ENCODE peak calls at places on chromosome 2, in five cellular contexts. One of them, this sample, is unnamed. For H3K9me3 and H3K27me3, the result is how much of the 10 kb centered on the place peaks cover.

GRCh38 chr2:196337618-196337953 is 166.2 kb upstream of the STK17B start:
- DNase-seq in body of pancreas: no peak
- DNase-seq in fibroblast of lung: no peak
- DNase-seq in lower lobe of right lung: no peak
- DNase-seq in esophagus muscularis mucosa: peak
- DNase-seq in this sample: no peak

GRCh38 chr2:224252601-224253000 is 149.3 kb downstream of the FAM124B start:
- DNase-seq in body of pancreas: no peak
- DNase-seq in fibroblast of lung: peak
- DNase-seq in lower lobe of right lung: no peak
- DNase-seq in esophagus muscularis mucosa: no peak
- DNase-seq in this sample: peak

GRCh38 chr2:160096414-160096813 is 34.0 kb upstream of the PLA2R1 start:
- DNase-seq in body of pancreas: no peak
- DNase-seq in fibroblast of lung: no peak
- DNase-seq in lower lobe of right lung: no peak
- DNase-seq in esophagus muscularis mucosa: no peak
- DNase-seq in this sample: no peak

GRCh38 chr2:97714084-97714949 is 941 bp downstream of the ZAP70 start:
- DNase-seq in body of pancreas: no peak
- DNase-seq in fibroblast of lung: no peak
- DNase-seq in lower lobe of right lung: no peak
- DNase-seq in esophagus muscularis mucosa: no peak
- DNase-seq in this sample: no peak

GRCh38 chr2:63861220-63861822 is 19.6 kb downstream of the UGP2 start:
- DNase-seq in body of pancreas: peak
- DNase-seq in fibroblast of lung: peak
- DNase-seq in lower lobe of right lung: no peak
- DNase-seq in esophagus muscularis mucosa: no peak
- DNase-seq in this sample: peak

GRCh38 chr2:154263206-154263605 is 391.5 kb downstream of the GALNT13 start:
- DNase-seq in body of pancreas: no peak
- DNase-seq in fibroblast of lung: no peak
- DNase-seq in lower lobe of right lung: no peak
- DNase-seq in esophagus muscularis mucosa: no peak
- DNase-seq in this sample: no peak

GRCh38 chr2:47254464-47254863 is 99.4 kb upstream of the STPG4 start:
- DNase-seq in body of pancreas: no peak
- DNase-seq in fibroblast of lung: no peak
- DNase-seq in lower lobe of right lung: no peak
- DNase-seq in esophagus muscularis mucosa: no peak
- DNase-seq in this sample: no peak

GRCh38 chr2:85414761-85415498 is 3.6 kb upstream of the SH2D6 start:
- DNase-seq in body of pancreas: no peak
- DNase-seq in fibroblast of lung: no peak
- DNase-seq in lower lobe of right lung: no peak
- DNase-seq in esophagus muscularis mucosa: no peak
- DNase-seq in this sample: no peak

GRCh38 chr2:29587791-29588190 is 333.6 kb downstream of the ALK start:
- DNase-seq in body of pancreas: no peak
- DNase-seq in fibroblast of lung: peak
- DNase-seq in lower lobe of right lung: no peak
- DNase-seq in esophagus muscularis mucosa: no peak
- DNase-seq in this sample: no peak

DNA sequence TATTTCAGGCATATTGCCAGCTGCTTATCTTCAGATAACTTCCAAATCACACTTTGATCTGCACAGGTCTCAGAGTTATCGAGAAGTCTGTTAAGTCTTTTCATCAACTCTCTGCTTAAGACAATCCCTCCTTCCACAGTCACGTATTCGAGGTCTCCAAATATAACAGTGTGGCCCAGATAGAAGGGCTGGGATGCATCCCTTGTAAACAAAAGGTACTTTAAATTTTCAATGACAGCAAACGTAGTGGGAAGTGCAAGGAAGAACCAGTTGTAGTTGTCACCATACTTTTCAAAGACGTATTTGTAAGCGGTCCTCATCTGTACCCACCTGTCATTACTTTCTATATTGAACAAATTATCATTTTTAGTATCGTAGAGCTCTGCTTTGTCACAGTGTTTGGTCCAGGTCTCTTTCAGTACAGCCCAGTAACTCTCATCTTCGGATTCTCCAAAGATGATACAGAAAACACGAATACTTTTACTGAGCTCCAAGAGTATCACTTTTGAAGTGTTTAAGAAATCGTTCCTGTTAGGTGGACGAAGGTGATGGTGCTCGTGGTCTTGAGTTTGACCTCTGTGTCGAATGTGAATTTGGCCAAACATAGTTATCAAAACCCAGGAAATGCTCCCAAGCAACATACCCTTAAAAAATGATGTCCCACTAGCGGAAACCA is 445 bp downstream of the C1GALT1C1L start:
- DNase-seq in body of pancreas: no peak
- DNase-seq in fibroblast of lung: peak
- DNase-seq in lower lobe of right lung: no peak
- DNase-seq in esophagus muscularis mucosa: no peak
- DNase-seq in this sample: no peak
- H3K4me3 ChIP-seq in body of pancreas: peak
- H3K4me3 ChIP-seq in fibroblast of lung: peak
- H3K4me3 ChIP-seq in lower lobe of right lung: peak
- H3K4me3 ChIP-seq in esophagus muscularis mucosa: peak
- H3K4me3 ChIP-seq in this sample: peak

DNA sequence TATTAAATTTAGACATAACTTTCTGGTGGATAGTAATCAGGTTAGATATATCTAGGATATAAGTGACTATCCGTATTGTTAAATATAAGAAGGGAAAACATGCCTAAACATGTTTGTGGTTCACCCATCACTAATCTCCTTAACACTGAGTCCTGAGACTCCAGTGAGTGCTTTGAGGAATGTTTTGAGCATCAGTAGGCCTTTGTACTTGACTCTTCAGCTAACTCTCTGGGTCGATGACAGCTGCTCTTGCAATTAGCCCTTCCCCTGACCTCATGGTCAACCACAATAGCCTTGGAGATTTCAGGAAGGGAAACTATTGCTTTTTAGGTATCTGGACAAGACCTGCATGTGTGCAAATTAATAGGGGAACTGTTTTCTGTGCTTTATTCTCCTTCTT is 716.8 kb downstream of the EPHA4 start:
- DNase-seq in body of pancreas: no peak
- DNase-seq in fibroblast of lung: peak
- DNase-seq in lower lobe of right lung: no peak
- DNase-seq in esophagus muscularis mucosa: no peak
- DNase-seq in this sample: no peak
- H3K9me3 ChIP-seq in body of pancreas: under half
- H3K9me3 ChIP-seq in fibroblast of lung: under half
- H3K9me3 ChIP-seq in lower lobe of right lung: under half
- H3K9me3 ChIP-seq in esophagus muscularis mucosa: under half
- H3K9me3 ChIP-seq in this sample: under half

DNA sequence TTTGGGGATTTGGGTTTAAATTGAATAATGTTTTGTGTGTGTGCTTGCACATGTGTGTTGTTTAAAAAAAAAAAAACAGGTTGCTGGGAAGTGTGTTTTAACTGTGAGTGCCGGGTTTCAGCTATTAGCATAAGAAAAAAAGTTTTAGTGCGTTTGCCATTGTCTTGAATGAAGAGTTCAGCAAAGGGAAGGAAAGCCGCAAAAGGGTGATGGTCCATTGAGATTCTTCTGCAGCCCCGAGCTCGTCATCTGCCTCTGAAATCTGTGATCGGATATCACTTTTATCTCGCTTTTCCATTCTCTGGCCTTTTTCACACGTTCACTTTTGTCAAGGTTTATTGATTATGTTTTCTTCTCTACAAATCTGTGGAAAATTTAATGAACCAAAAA is 4.7 kb downstream of the GLI2 start:
- DNase-seq in body of pancreas: no peak
- DNase-seq in fibroblast of lung: no peak
- DNase-seq in lower lobe of right lung: no peak
- DNase-seq in esophagus muscularis mucosa: no peak
- DNase-seq in this sample: no peak
- H3K27me3 ChIP-seq in body of pancreas: under half
- H3K27me3 ChIP-seq in fibroblast of lung: under half
- H3K27me3 ChIP-seq in lower lobe of right lung: half or more
- H3K27me3 ChIP-seq in esophagus muscularis mucosa: under half
- H3K27me3 ChIP-seq in this sample: under half

GRCh38 chr2:187009483-187010239 is 160.7 kb upstream of the ZSWIM2 start:
- DNase-seq in body of pancreas: no peak
- DNase-seq in fibroblast of lung: no peak
- DNase-seq in lower lobe of right lung: no peak
- DNase-seq in esophagus muscularis mucosa: no peak
- DNase-seq in this sample: no peak

GRCh38 chr2:187011206-187011605 is 162.2 kb upstream of the ZSWIM2 start:
- DNase-seq in body of pancreas: no peak
- DNase-seq in fibroblast of lung: no peak
- DNase-seq in lower lobe of right lung: no peak
- DNase-seq in esophagus muscularis mucosa: no peak
- DNase-seq in this sample: no peak

GRCh38 chr2:187013058-187013457 is 164.1 kb upstream of the ZSWIM2 start:
- DNase-seq in body of pancreas: no peak
- DNase-seq in fibroblast of lung: no peak
- DNase-seq in lower lobe of right lung: no peak
- DNase-seq in esophagus muscularis mucosa: no peak
- DNase-seq in this sample: no peak

GRCh38 chr2:187003611-187004010 is 154.6 kb upstream of the ZSWIM2 start:
- DNase-seq in body of pancreas: no peak
- DNase-seq in fibroblast of lung: no peak
- DNase-seq in lower lobe of right lung: no peak
- DNase-seq in esophagus muscularis mucosa: no peak
- DNase-seq in this sample: no peak

GRCh38 chr2:187008111-187008510 is 159.1 kb upstream of the ZSWIM2 start:
- DNase-seq in body of pancreas: no peak
- DNase-seq in fibroblast of lung: peak
- DNase-seq in lower lobe of right lung: no peak
- DNase-seq in esophagus muscularis mucosa: no peak
- DNase-seq in this sample: peak
- H3K4me3 ChIP-seq in body of pancreas: no peak
- H3K4me3 ChIP-seq in fibroblast of lung: no peak
- H3K4me3 ChIP-seq in lower lobe of right lung: no peak
- H3K4me3 ChIP-seq in esophagus muscularis mucosa: no peak
- H3K4me3 ChIP-seq in this sample: no peak

GRCh38 chr2:13102340-13103063 is 385.8 kb downstream of the TRIB2 start:
- DNase-seq in body of pancreas: no peak
- DNase-seq in fibroblast of lung: no peak
- DNase-seq in lower lobe of right lung: no peak
- DNase-seq in esophagus muscularis mucosa: no peak
- DNase-seq in this sample: no peak
- H3K9me3 ChIP-seq in body of pancreas: under half
- H3K9me3 ChIP-seq in fibroblast of lung: under half
- H3K9me3 ChIP-seq in lower lobe of right lung: under half
- H3K9me3 ChIP-seq in esophagus muscularis mucosa: under half
- H3K9me3 ChIP-seq in this sample: under half

GRCh38 chr2:109287838-109288237 is 158.8 kb downstream of the SH3RF3 start:
- DNase-seq in body of pancreas: no peak
- DNase-seq in fibroblast of lung: no peak
- DNase-seq in lower lobe of right lung: no peak
- DNase-seq in esophagus muscularis mucosa: no peak
- DNase-seq in this sample: no peak
- H3K27me3 ChIP-seq in body of pancreas: under half
- H3K27me3 ChIP-seq in fibroblast of lung: under half
- H3K27me3 ChIP-seq in lower lobe of right lung: under half
- H3K27me3 ChIP-seq in esophagus muscularis mucosa: under half
- H3K27me3 ChIP-seq in this sample: under half